ENCODE peak calls at places on chromosomes 13 and 19, in ten cellular contexts. One of them, this sample, is unnamed.

GRCh38 chr13:41470187-41470586 is 12.8 kb downstream of the RGCC start:
- DNase-seq in psoas muscle: no peak
- DNase-seq in ovary: no peak
- DNase-seq in A549: no peak
- DNase-seq in stomach: no peak
- DNase-seq in left lung: no peak
- DNase-seq in cardiac muscle cell: no peak
- DNase-seq in heart right ventricle: no peak
- DNase-seq in colonic mucosa: no peak
- DNase-seq in fibroblast of lung: no peak
- DNase-seq in this sample: no peak

GRCh38 chr13:93521307-93521706 is 294.7 kb downstream of the GPC6 start:
- DNase-seq in psoas muscle: no peak
- DNase-seq in ovary: no peak
- DNase-seq in A549: no peak
- DNase-seq in stomach: no peak
- DNase-seq in left lung: no peak
- DNase-seq in cardiac muscle cell: no peak
- DNase-seq in heart right ventricle: no peak
- DNase-seq in colonic mucosa: no peak
- DNase-seq in fibroblast of lung: no peak
- DNase-seq in this sample: no peak

GRCh38 chr19:6260376-6260775 is 19.4 kb downstream of the MLLT1 start:
- DNase-seq in psoas muscle: no peak
- DNase-seq in ovary: no peak
- DNase-seq in A549: no peak
- DNase-seq in stomach: no peak
- DNase-seq in left lung: no peak
- DNase-seq in cardiac muscle cell: no peak
- DNase-seq in heart right ventricle: no peak
- DNase-seq in colonic mucosa: no peak
- DNase-seq in fibroblast of lung: no peak
- DNase-seq in this sample: no peak

GRCh38 chr19:51398096-51398704 is 7.8 kb upstream of the C19orf84 start:
- DNase-seq in psoas muscle: no peak
- DNase-seq in ovary: no peak
- DNase-seq in A549: peak; percentile 49
- DNase-seq in stomach: no peak
- DNase-seq in left lung: no peak
- DNase-seq in cardiac muscle cell: peak; percentile 39
- DNase-seq in heart right ventricle: no peak
- DNase-seq in colonic mucosa: no peak
- DNase-seq in fibroblast of lung: peak; percentile 6
- DNase-seq in this sample: no peak

GRCh38 chr13:52782486-52783448 is 43.1 kb upstream of the CNMD start:
- DNase-seq in psoas muscle: no peak
- DNase-seq in ovary: no peak
- DNase-seq in A549: no peak
- DNase-seq in stomach: no peak
- DNase-seq in left lung: no peak
- DNase-seq in cardiac muscle cell: no peak
- DNase-seq in heart right ventricle: peak; percentile 36
- DNase-seq in colonic mucosa: no peak
- DNase-seq in fibroblast of lung: no peak
- DNase-seq in this sample: no peak

GRCh38 chr13:77143325-77143907 is 116.5 kb upstream of the FBXL3 start:
- DNase-seq in psoas muscle: no peak
- DNase-seq in ovary: no peak
- DNase-seq in A549: peak; percentile 48
- DNase-seq in stomach: no peak
- DNase-seq in left lung: no peak
- DNase-seq in cardiac muscle cell: peak; percentile 51
- DNase-seq in heart right ventricle: no peak
- DNase-seq in colonic mucosa: no peak
- DNase-seq in fibroblast of lung: peak; percentile 1
- DNase-seq in this sample: no peak

GRCh38 chr19:47848871-47849473 is 10.1 kb upstream of the TPRX2 start:
- DNase-seq in psoas muscle: no peak
- DNase-seq in ovary: no peak
- DNase-seq in A549: peak; percentile 82
- DNase-seq in stomach: no peak
- DNase-seq in left lung: no peak
- DNase-seq in cardiac muscle cell: peak; percentile 46
- DNase-seq in heart right ventricle: no peak
- DNase-seq in colonic mucosa: peak; percentile 24
- DNase-seq in fibroblast of lung: no peak
- DNase-seq in this sample: no peak

GRCh38 chr19:42553292-42554045 is 25.2 kb upstream of the CEACAM1 start:
- DNase-seq in psoas muscle: no peak
- DNase-seq in ovary: no peak
- DNase-seq in A549: no peak
- DNase-seq in stomach: peak; percentile 22
- DNase-seq in left lung: peak; percentile 51
- DNase-seq in cardiac muscle cell: peak; percentile 82
- DNase-seq in heart right ventricle: peak; percentile 26
- DNase-seq in colonic mucosa: no peak
- DNase-seq in fibroblast of lung: peak; percentile 79
- DNase-seq in this sample: no peak

GRCh38 chr13:113581871-113582270 is 2.7 kb upstream of the TFDP1 start:
- DNase-seq in psoas muscle: no peak
- DNase-seq in ovary: no peak
- DNase-seq in A549: no peak
- DNase-seq in stomach: peak; percentile 2
- DNase-seq in left lung: no peak
- DNase-seq in cardiac muscle cell: no peak
- DNase-seq in heart right ventricle: no peak
- DNase-seq in colonic mucosa: peak; percentile 14
- DNase-seq in fibroblast of lung: no peak
- DNase-seq in this sample: no peak

GRCh38 chr13:113577881-113578435 is 6.6 kb upstream of the TFDP1 start:
- DNase-seq in psoas muscle: no peak
- DNase-seq in ovary: no peak
- DNase-seq in A549: no peak
- DNase-seq in stomach: no peak
- DNase-seq in left lung: no peak
- DNase-seq in cardiac muscle cell: no peak
- DNase-seq in heart right ventricle: no peak
- DNase-seq in colonic mucosa: no peak
- DNase-seq in fibroblast of lung: no peak
- DNase-seq in this sample: no peak

GRCh38 chr13:113573065-113573464 is 11.5 kb upstream of the TFDP1 start:
- DNase-seq in psoas muscle: no peak
- DNase-seq in ovary: no peak
- DNase-seq in A549: no peak
- DNase-seq in stomach: no peak
- DNase-seq in left lung: no peak
- DNase-seq in cardiac muscle cell: no peak
- DNase-seq in heart right ventricle: no peak
- DNase-seq in colonic mucosa: peak; percentile 3
- DNase-seq in fibroblast of lung: no peak
- DNase-seq in this sample: no peak

GRCh38 chr13:113579686-113580085 is 4.9 kb upstream of the TFDP1 start:
- DNase-seq in psoas muscle: no peak
- DNase-seq in ovary: no peak
- DNase-seq in A549: no peak
- DNase-seq in stomach: no peak
- DNase-seq in left lung: no peak
- DNase-seq in cardiac muscle cell: no peak
- DNase-seq in heart right ventricle: no peak
- DNase-seq in colonic mucosa: no peak
- DNase-seq in fibroblast of lung: no peak
- DNase-seq in this sample: no peak

DNA sequence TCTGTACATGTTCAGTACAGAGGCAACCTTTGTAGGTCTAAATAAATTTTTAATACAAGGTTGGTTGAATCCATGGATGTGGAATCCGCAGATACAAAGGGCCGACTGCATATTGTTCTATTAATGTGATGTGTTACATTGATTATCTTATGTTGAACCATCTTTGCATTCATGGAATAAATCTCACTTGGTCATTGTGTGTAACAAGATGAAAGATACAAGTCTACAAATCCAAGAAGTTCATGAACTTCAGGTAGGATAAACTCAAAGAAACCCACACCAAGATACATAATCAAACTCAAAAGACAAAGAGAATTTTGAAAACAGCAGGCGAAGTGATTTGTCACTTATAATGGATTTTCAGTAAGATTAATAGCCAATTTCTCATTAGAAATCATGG is 8.0 kb upstream of the TFDP1 start:
- DNase-seq in psoas muscle: no peak
- DNase-seq in ovary: no peak
- DNase-seq in A549: no peak
- DNase-seq in stomach: no peak
- DNase-seq in left lung: no peak
- DNase-seq in cardiac muscle cell: no peak
- DNase-seq in heart right ventricle: no peak
- DNase-seq in colonic mucosa: no peak
- DNase-seq in fibroblast of lung: no peak
- DNase-seq in this sample: no peak
- H3K27ac ChIP-seq in psoas muscle: no peak overlapping the region
- H3K27ac ChIP-seq in ovary: no peak overlapping the region
- H3K27ac ChIP-seq in A549: no peak overlapping the region
- H3K27ac ChIP-seq in stomach: no peak overlapping the region
- H3K27ac ChIP-seq in left lung: no peak overlapping the region
- H3K27ac ChIP-seq in cardiac muscle cell: no peak overlapping the region
- H3K27ac ChIP-seq in heart right ventricle: no peak overlapping the region
- H3K27ac ChIP-seq in colonic mucosa: no peak overlapping the region
- H3K27ac ChIP-seq in fibroblast of lung: no peak overlapping the region
- H3K27ac ChIP-seq in this sample: no peak overlapping the region

GRCh38 chr19:45643024-45643926 is 4.1 kb upstream of the EML2 start:
- DNase-seq in psoas muscle: peak; percentile 83
- DNase-seq in ovary: peak; percentile 89
- DNase-seq in A549: peak; percentile 91
- DNase-seq in stomach: peak; percentile 88
- DNase-seq in left lung: peak; percentile 84
- DNase-seq in cardiac muscle cell: peak; percentile 88
- DNase-seq in heart right ventricle: peak; percentile 84
- DNase-seq in colonic mucosa: peak; percentile 94
- DNase-seq in fibroblast of lung: peak; percentile 63
- DNase-seq in this sample: peak; percentile 93
- H3K4me1 ChIP-seq in psoas muscle: peaks cover 19% of the 10 kb centered on the region
- H3K4me1 ChIP-seq in ovary: peaks cover 4% of the 10 kb centered on the region
- H3K4me1 ChIP-seq in A549: peaks cover 44% of the 10 kb centered on the region
- H3K4me1 ChIP-seq in stomach: peaks cover 47% of the 10 kb centered on the region
- H3K4me1 ChIP-seq in left lung: peaks cover 61% of the 10 kb centered on the region
- H3K4me1 ChIP-seq in cardiac muscle cell: peaks cover 4% of the 10 kb centered on the region
- H3K4me1 ChIP-seq in heart right ventricle: peaks cover 52% of the 10 kb centered on the region
- H3K4me1 ChIP-seq in colonic mucosa: peaks cover 8% of the 10 kb centered on the region
- H3K4me1 ChIP-seq in fibroblast of lung: peaks cover 11% of the 10 kb centered on the region
- H3K4me1 ChIP-seq in this sample: peaks cover 50% of the 10 kb centered on the region

GRCh38 chr19:4676955-4677731 is 7.0 kb upstream of the MYDGF start:
- DNase-seq in psoas muscle: peak; percentile 69
- DNase-seq in ovary: no peak
- DNase-seq in A549: peak; percentile 81
- DNase-seq in stomach: peak; percentile 56
- DNase-seq in left lung: no peak
- DNase-seq in cardiac muscle cell: peak; percentile 52
- DNase-seq in heart right ventricle: peak; percentile 43
- DNase-seq in colonic mucosa: peak; percentile 38
- DNase-seq in fibroblast of lung: peak; percentile 32
- DNase-seq in this sample: no peak

GRCh38 chr19:4678881-4679379 is 8.8 kb upstream of the MYDGF start:
- DNase-seq in psoas muscle: peak; percentile 30
- DNase-seq in ovary: peak; percentile 77
- DNase-seq in A549: peak; percentile 69
- DNase-seq in stomach: no peak
- DNase-seq in left lung: no peak
- DNase-seq in cardiac muscle cell: no peak
- DNase-seq in heart right ventricle: no peak
- DNase-seq in colonic mucosa: peak; percentile 31
- DNase-seq in fibroblast of lung: peak; percentile 23
- DNase-seq in this sample: no peak

GRCh38 chr19:4682417-4683200 is 12.5 kb upstream of the MYDGF start:
- DNase-seq in psoas muscle: no peak
- DNase-seq in ovary: no peak
- DNase-seq in A549: no peak
- DNase-seq in stomach: no peak
- DNase-seq in left lung: no peak
- DNase-seq in cardiac muscle cell: no peak
- DNase-seq in heart right ventricle: no peak
- DNase-seq in colonic mucosa: no peak
- DNase-seq in fibroblast of lung: no peak
- DNase-seq in this sample: no peak

GRCh38 chr19:4675346-4675745 is 5.2 kb upstream of the MYDGF start:
- DNase-seq in psoas muscle: no peak
- DNase-seq in ovary: no peak
- DNase-seq in A549: no peak
- DNase-seq in stomach: no peak
- DNase-seq in left lung: no peak
- DNase-seq in cardiac muscle cell: no peak
- DNase-seq in heart right ventricle: no peak
- DNase-seq in colonic mucosa: no peak
- DNase-seq in fibroblast of lung: no peak
- DNase-seq in this sample: no peak

DNA sequence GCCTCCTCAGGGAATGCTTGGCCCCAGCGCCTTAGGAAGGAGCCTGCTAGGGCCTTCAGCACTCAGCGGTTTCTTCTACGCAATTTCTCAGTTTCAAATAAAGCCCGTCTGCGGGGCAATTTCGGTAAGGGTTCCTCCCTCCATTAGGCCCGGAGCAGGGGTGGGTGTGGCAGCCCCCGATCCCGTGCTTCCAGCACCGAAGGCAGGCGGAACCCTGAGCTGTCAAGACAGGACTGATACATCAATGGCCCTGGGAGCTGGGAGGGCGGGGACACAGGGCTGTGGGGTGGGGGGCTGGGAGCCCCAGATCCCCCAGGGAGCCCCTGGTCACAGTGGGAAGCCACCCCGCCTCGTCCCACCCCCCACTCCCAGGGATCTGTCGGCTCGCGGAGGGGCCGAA is 9.3 kb upstream of the MYDGF start:
- DNase-seq in psoas muscle: no peak
- DNase-seq in ovary: no peak
- DNase-seq in A549: no peak
- DNase-seq in stomach: no peak
- DNase-seq in left lung: no peak
- DNase-seq in cardiac muscle cell: no peak
- DNase-seq in heart right ventricle: no peak
- DNase-seq in colonic mucosa: no peak
- DNase-seq in fibroblast of lung: no peak
- DNase-seq in this sample: no peak
- H3K27ac ChIP-seq in psoas muscle: peak overlapping the region; percentile 4
- H3K27ac ChIP-seq in ovary: no peak overlapping the region
- H3K27ac ChIP-seq in A549: no peak overlapping the region
- H3K27ac ChIP-seq in stomach: no peak overlapping the region
- H3K27ac ChIP-seq in left lung: no peak overlapping the region
- H3K27ac ChIP-seq in cardiac muscle cell: no peak overlapping the region
- H3K27ac ChIP-seq in heart right ventricle: no peak overlapping the region
- H3K27ac ChIP-seq in colonic mucosa: no peak overlapping the region
- H3K27ac ChIP-seq in fibroblast of lung: no peak overlapping the region
- H3K27ac ChIP-seq in this sample: no peak overlapping the region

GRCh38 chr13:20051366-20051765 is 92.8 kb downstream of the ZMYM2 start:
- DNase-seq in psoas muscle: no peak
- DNase-seq in ovary: no peak
- DNase-seq in A549: no peak
- DNase-seq in stomach: no peak
- DNase-seq in left lung: no peak
- DNase-seq in cardiac muscle cell: no peak
- DNase-seq in heart right ventricle: no peak
- DNase-seq in colonic mucosa: no peak
- DNase-seq in fibroblast of lung: no peak
- DNase-seq in this sample: no peak
- H3K4me1 ChIP-seq in psoas muscle: no peaks in the 10 kb centered on the region
- H3K4me1 ChIP-seq in ovary: no peaks in the 10 kb centered on the region
- H3K4me1 ChIP-seq in A549: no peaks in the 10 kb centered on the region
- H3K4me1 ChIP-seq in stomach: no peaks in the 10 kb centered on the region
- H3K4me1 ChIP-seq in left lung: peaks cover 17% of the 10 kb centered on the region
- H3K4me1 ChIP-seq in cardiac muscle cell: peaks cover 10% of the 10 kb centered on the region
- H3K4me1 ChIP-seq in heart right ventricle: peaks cover 17% of the 10 kb centered on the region
- H3K4me1 ChIP-seq in colonic mucosa: no peaks in the 10 kb centered on the region
- H3K4me1 ChIP-seq in fibroblast of lung: no peaks in the 10 kb centered on the region
- H3K4me1 ChIP-seq in this sample: no peaks in the 10 kb centered on the region

This sample was measured in Peyer's patch.